ENCODE peak calls at places on chromosomes 3 and 15, in nine cellular contexts. X is sigmoid colon, F is HFFc6, N is substantia nigra, Z is GM12891, H is heart left ventricle, B is mesendoderm, S is ELF-1, Q is A549. K is an unnamed sample.

GRCh38 chr3:127366383-127366782 is 78.5 kb upstream of the PRR20G start:
- DNase-seq in N (no peak), Z (no peak), X (no peak), H (no peak), B (peak), F (no peak), Q (no peak), S (peak), K (no peak)

GRCh38 chr3:15081960-15082664 is 16.8 kb downstream of the RBSN start:
- DNase-seq in Q (no peak), N (no peak), S (no peak), F (peak), X (no peak), B (no peak), Z (no peak), H (no peak), K (no peak)

GRCh38 chr3:138600341-138600740 is 6.3 kb upstream of the CEP70 start:
- DNase-seq in F (peak), Q (no peak), H (no peak), N (no peak), S (no peak), Z (no peak), B (no peak), X (no peak), K (no peak)

GRCh38 chr15:76991048-76991447 is 3.9 kb upstream of the PSTPIP1 start:
- DNase-seq in B (no peak), F (no peak), N (no peak), H (no peak), Q (no peak), Z (no peak), X (peak), S (no peak), K (no peak)

GRCh38 chr3:126025862-126026261 is 56.9 kb downstream of the ROPN1B start:
- DNase-seq in F (no peak), Q (no peak), X (no peak), S (no peak), H (no peak), Z (no peak), N (no peak), B (no peak), K (no peak)

GRCh38 chr3:129530331-129530761 is 1.9 kb downstream of the RHO start:
- DNase-seq in B (peak), F (peak), X (no peak), Z (no peak), S (peak), Q (peak), N (no peak), H (no peak), K (no peak)

GRCh38 chr3:121844892-121845291 is 9.9 kb downstream of the EAF2 start:
- DNase-seq in H (no peak), S (no peak), N (no peak), F (no peak), X (no peak), Q (no peak), B (no peak), Z (no peak), K (no peak)

GRCh38 chr3:48630833-48631232 is 4.4 kb downstream of the SLC26A6 start:
- DNase-seq in H (no peak), N (no peak), F (no peak), Z (no peak), X (no peak), Q (no peak), B (no peak), S (no peak), K (no peak)

GRCh38 chr3:172054115-172054764 is 14.9 kb downstream of the FNDC3B start:
- DNase-seq in B (no peak), Z (no peak), X (no peak), H (no peak), Q (no peak), S (no peak), N (no peak), F (no peak), K (no peak)

GRCh38 chr15:56353740-56354139 is 11.5 kb upstream of the TEX9 start:
- DNase-seq in F (no peak), B (no peak), Z (no peak), N (no peak), H (no peak), S (no peak), X (no peak), Q (no peak), K (no peak)

GRCh38 chr3:178634975-178635374 is 98.7 kb downstream of the KCNMB2 start:
- DNase-seq in F (no peak), Q (no peak), S (no peak), H (no peak), Z (no peak), X (no peak), N (no peak), B (no peak), K (no peak)

GRCh38 chr15:66955871-66956585 is 109.4 kb upstream of the SMAD3 start:
- DNase-seq in N (no peak), H (no peak), S (no peak), Q (peak), Z (no peak), X (no peak), F (peak), B (peak), K (no peak)

GRCh38 chr3:135762188-135762853 is 203.2 kb upstream of the PPP2R3A start:
- DNase-seq in S (peak), B (peak), X (no peak), H (no peak), N (no peak), Z (no peak), Q (no peak), F (no peak), K (no peak)

K was measured in 8988T.